ENCODE peak calls at places on chromosomes 13 and 19, in six cellular contexts. J is neural progenitor cell, P is RWPE2, G is lung, O is tibial nerve, I is BJ. Q is an unnamed sample.
A peak's percentile ranks its signal among the peaks of the same experiment; 100 is the strongest.

GRCh38 chr19:37227996-37228395 is 10.0 kb downstream of the ZNF383 start:
- DNase-seq in J (peak; percentile 42), G (no peak), P (no peak), I (no peak), O (no peak), Q (no peak)

GRCh38 chr19:49340865-49341718 is 5.9 kb downstream of the CD37 start:
- DNase-seq in I (no peak), G (no peak), O (no peak), P (peak; percentile 23), J (no peak), Q (no peak)

GRCh38 chr19:35269425-35270117 is 809 bp downstream of the USF2 start:
- DNase-seq in P (no peak), G (peak; percentile 89), O (peak; percentile 77), J (peak; percentile 94), I (peak; percentile 7), Q (peak; percentile 11)

GRCh38 chr19:44959691-44960090 is 4.5 kb downstream of the CLPTM1 start:
- DNase-seq in J (no peak), G (no peak), I (no peak), O (no peak), P (no peak), Q (no peak)

GRCh38 chr13:98508280-98509074 is 68.4 kb downstream of the STK24 start:
- DNase-seq in O (no peak), G (no peak), I (no peak), P (no peak), J (no peak), Q (peak; percentile 67)

GRCh38 chr13:25932353-25932752 is 119.5 kb downstream of the SHISA2 start:
- DNase-seq in J (peak; percentile 28), O (no peak), P (no peak), G (no peak), I (no peak), Q (no peak)

GRCh38 chr13:100491164-100491847 is 97.3 kb downstream of the GGACT start:
- DNase-seq in I (no peak), J (no peak), P (no peak), O (peak; percentile 20), G (no peak), Q (peak; percentile 59)

GRCh38 chr19:3536429-3537100 is 2.4 kb upstream of the TEKTIP1 start:
- DNase-seq in J (no peak), P (no peak), I (no peak), O (peak; percentile 53), G (no peak), Q (no peak)

GRCh38 chr19:43784251-43784980 is 3.6 kb upstream of the KCNN4 start:
- DNase-seq in O (no peak), G (no peak), P (peak; percentile 89), I (no peak), J (no peak), Q (peak; percentile 34)

GRCh38 chr13:113044431-113045114 is 61.0 kb upstream of the F7 start:
- DNase-seq in J (no peak), P (no peak), O (no peak), G (no peak), I (no peak), Q (no peak)

GRCh38 chr19:29265436-29265835 is 52.5 kb upstream of the UQCRFS1 start:
- DNase-seq in J (no peak), I (no peak), G (no peak), O (no peak), P (no peak), Q (no peak)

GRCh38 chr13:113852536-113853517 is 11.0 kb downstream of the GAS6 start:
- DNase-seq in G (no peak), I (no peak), P (peak; percentile 36), J (no peak), O (no peak), Q (no peak)

GRCh38 chr13:99528547-99528946 is 27.3 kb downstream of the TM9SF2 start:
- DNase-seq in P (no peak), J (peak; percentile 8), G (no peak), I (no peak), O (no peak), Q (no peak)

GRCh38 chr13:26050568-26051230 is 1.1 kb downstream of the SHISA2 start:
- DNase-seq in P (no peak), J (peak; percentile 77), O (no peak), G (peak; percentile 31), I (no peak), Q (no peak)

GRCh38 chr19:38033658-38034150 is 126.7 kb downstream of the SIPA1L3 start:
- DNase-seq in J (peak; percentile 57), P (no peak), O (no peak), I (no peak), G (no peak), Q (no peak)

GRCh38 chr19:38538793-38539528 is 78.8 kb downstream of the MAP4K1 start:
- DNase-seq in P (no peak), J (no peak), G (no peak), O (no peak), I (no peak), Q (no peak)

GRCh38 chr13:113358653-113359052 is 5.3 kb downstream of the GRTP1 start:
- DNase-seq in P (no peak), O (no peak), G (no peak), J (no peak), I (no peak), Q (no peak)

GRCh38 chr13:114063545-114064515 is 68.6 kb downstream of the RASA3 start:
- DNase-seq in P (no peak), I (peak; percentile 87), J (peak; percentile 38), G (peak; percentile 63), O (peak; percentile 46), Q (peak; percentile 81)

GRCh38 chr13:87671824-87672603 is 843 bp downstream of the SLITRK5 start:
- DNase-seq in O (no peak), G (no peak), P (no peak), I (no peak), J (peak; percentile 62), Q (no peak)

GRCh38 chr19:15118789-15119494 is 11.7 kb downstream of the SYDE1 start:
- DNase-seq in I (no peak), P (no peak), O (no peak), J (no peak), G (no peak), Q (no peak)

GRCh38 chr19:15118248-15118647 is 11.0 kb downstream of the SYDE1 start:
- DNase-seq in P (no peak), I (no peak), G (no peak), O (no peak), J (no peak), Q (no peak)

GRCh38 chr19:15123031-15123890 is 16.1 kb downstream of the SYDE1 start:
- DNase-seq in O (no peak), P (peak; percentile 38), G (no peak), I (no peak), J (no peak), Q (no peak)

GRCh38 chr19:15122331-15123030 is 15.3 kb downstream of the SYDE1 start:
- DNase-seq in O (no peak), P (peak; percentile 12), J (no peak), G (no peak), I (no peak), Q (no peak)

GRCh38 chr19:15120135-15121026 is 13.2 kb downstream of the SYDE1 start:
- DNase-seq in J (no peak), G (no peak), I (no peak), P (no peak), O (no peak), Q (no peak)
- TF ChIP-seq CTCF in J (peak; percentile 7), G (no peak), I (no peak), P (no peak), O (no peak), Q (no peak)

DNA sequence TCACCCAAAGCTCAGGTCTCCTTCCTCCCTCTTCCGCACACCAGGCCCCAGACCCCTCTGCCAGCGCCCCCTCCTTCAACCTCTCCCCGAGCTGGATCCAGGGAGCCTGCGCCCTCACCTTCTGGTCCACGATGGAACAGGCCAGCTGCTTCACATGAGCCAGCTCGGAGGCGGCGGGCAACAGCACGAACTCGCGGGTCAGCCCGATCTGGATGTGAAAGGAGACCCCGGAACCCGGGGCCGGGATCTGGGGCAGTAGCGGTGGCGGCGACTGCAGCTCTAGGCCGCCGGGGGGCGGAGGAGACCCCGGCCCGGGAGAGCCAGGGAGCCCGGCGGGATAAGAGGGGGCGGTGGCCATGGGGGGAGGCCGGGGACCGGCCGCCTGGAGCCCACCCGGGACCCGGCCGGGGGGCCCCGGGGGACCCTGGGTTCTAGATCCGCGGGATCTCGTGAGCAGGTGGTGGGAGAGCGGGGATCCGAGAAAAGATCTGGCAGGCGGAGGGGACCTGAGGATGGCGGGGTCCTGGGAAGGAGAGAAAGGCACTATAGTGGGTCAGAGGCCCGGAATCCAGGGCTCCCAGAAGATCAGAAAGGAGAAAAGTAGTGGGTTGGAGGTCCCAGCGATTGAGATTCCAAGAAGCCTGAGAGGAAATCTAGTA is 772 bp downstream of the PRKD2 start:
- DNase-seq in P (peak; percentile 73), I (no peak), G (no peak), J (peak; percentile 85), O (no peak), Q (no peak)
- H3K4me3 ChIP-seq in P (peak overlapping the region; percentile 52), I (peak overlapping the region; percentile 89), G (peak overlapping the region; percentile 63), J (peak overlapping the region; percentile 99), O (peak overlapping the region; percentile 81), Q (peak overlapping the region; percentile 82)

DNA sequence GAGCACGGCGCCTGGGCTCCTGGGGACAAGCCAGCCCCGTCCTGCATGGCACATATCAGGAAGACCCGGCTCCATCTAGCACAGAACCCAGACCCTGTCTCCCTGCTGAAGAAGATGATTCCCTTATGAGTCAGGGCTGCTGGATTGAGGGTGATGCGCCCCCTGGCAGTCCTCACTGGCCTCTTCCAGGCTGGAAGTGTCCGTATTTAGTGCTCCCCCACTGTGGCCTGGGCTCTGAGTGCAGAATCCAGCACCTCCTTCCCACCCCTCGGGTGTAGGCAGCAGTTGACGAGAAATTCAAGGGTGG is 14.9 kb downstream of the COMP start:
- DNase-seq in O (no peak), G (no peak), P (no peak), I (no peak), J (no peak), Q (no peak)
- TF ChIP-seq CTCF in O (no peak), G (no peak), P (peak; percentile 62), I (peak; percentile 69), J (peak; percentile 21), Q (peak; percentile 67)

GRCh38 chr13:111176421-111176820 is 61.3 kb downstream of the ARHGEF7 start:
- DNase-seq in G (no peak), P (no peak), O (no peak), J (no peak), I (no peak), Q (no peak)

GRCh38 chr13:111175948-111176347 is 60.8 kb downstream of the ARHGEF7 start:
- DNase-seq in P (no peak), G (no peak), O (no peak), I (no peak), J (no peak), Q (no peak)

GRCh38 chr13:111177803-111178389 is 62.8 kb downstream of the ARHGEF7 start:
- DNase-seq in I (peak; percentile 22), O (no peak), P (no peak), G (no peak), J (no peak), Q (no peak)

GRCh38 chr13:111178417-111178816 is 63.3 kb downstream of the ARHGEF7 start:
- DNase-seq in I (no peak), G (no peak), P (no peak), J (no peak), O (no peak), Q (no peak)

DNA sequence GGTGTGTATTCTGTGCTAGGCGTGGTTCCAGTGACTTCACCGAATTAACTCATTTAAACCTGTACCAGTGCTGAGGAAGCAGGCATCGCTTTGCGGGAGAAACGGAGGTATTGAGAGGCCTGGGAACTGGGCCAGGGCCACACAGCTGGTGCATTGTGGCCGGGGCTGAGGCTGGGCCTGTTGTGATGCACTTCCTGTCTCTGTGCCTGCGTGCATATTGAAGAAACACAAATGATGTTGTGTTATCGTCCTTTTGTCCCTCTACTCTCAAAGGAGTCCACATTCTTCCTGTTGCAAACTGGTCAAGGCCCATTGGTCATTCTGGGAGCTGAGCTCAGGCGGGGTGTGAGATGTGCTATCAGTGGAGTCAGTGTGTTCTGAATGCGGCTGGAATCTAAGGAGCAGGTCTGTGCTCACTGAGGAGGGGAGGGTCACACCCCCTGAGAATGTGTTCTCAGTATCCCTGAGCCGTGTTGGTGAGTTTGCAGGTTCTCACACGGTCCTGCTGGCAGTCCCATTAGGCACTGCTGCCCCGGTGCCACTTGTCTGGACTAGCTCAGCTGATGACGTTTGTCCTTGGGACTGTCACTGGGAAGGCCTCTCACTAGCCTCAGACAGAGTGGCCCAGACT is 62.1 kb downstream of the ARHGEF7 start:
- DNase-seq in J (no peak), I (no peak), G (no peak), O (no peak), P (no peak), Q (no peak)
- H3K4me3 ChIP-seq in J (no peak overlapping the region), I (no peak overlapping the region), G (no peak overlapping the region), O (no peak overlapping the region), P (no peak overlapping the region), Q (no peak overlapping the region)